ENCODE peak calls at places on chromosomes 12 and 14, in ten cellular contexts. One of them, this sample, is unnamed.

GRCh38 chr12:5390174-5390799 is 41.6 kb upstream of the NTF3 start:
- DNase-seq in CMK: no peak
- DNase-seq in heart left ventricle: no peak
- DNase-seq in cardiac muscle cell: no peak
- DNase-seq in HS-27A: no peak
- DNase-seq in KBM-7: no peak
- DNase-seq in H54: no peak
- DNase-seq in frontal cortex: no peak
- DNase-seq in GM03348: no peak
- DNase-seq in astrocyte of the hippocampus: no peak
- DNase-seq in this sample: no peak

GRCh38 chr14:51783765-51784164 is 76.6 kb upstream of the GNG2 start:
- DNase-seq in HS-27A: no peak
- DNase-seq in heart left ventricle: no peak
- DNase-seq in cardiac muscle cell: no peak
- DNase-seq in H54: no peak
- DNase-seq in GM03348: peak
- DNase-seq in KBM-7: no peak
- DNase-seq in astrocyte of the hippocampus: no peak
- DNase-seq in frontal cortex: no peak
- DNase-seq in CMK: no peak
- DNase-seq in this sample: no peak

GRCh38 chr14:60760648-60761364 is 26.2 kb downstream of the MNAT1 start:
- DNase-seq in CMK: no peak
- DNase-seq in heart left ventricle: no peak
- DNase-seq in GM03348: no peak
- DNase-seq in H54: no peak
- DNase-seq in astrocyte of the hippocampus: peak
- DNase-seq in HS-27A: no peak
- DNase-seq in KBM-7: no peak
- DNase-seq in cardiac muscle cell: no peak
- DNase-seq in frontal cortex: no peak
- DNase-seq in this sample: no peak

GRCh38 chr12:62802981-62803380 is 132.0 kb downstream of the PPM1H start:
- DNase-seq in frontal cortex: no peak
- DNase-seq in CMK: no peak
- DNase-seq in GM03348: no peak
- DNase-seq in H54: no peak
- DNase-seq in cardiac muscle cell: no peak
- DNase-seq in heart left ventricle: no peak
- DNase-seq in astrocyte of the hippocampus: peak
- DNase-seq in HS-27A: no peak
- DNase-seq in KBM-7: no peak
- DNase-seq in this sample: no peak

GRCh38 chr14:22448905-22449611 is 140.0 kb downstream of the DAD1 start:
- DNase-seq in GM03348: peak
- DNase-seq in frontal cortex: no peak
- DNase-seq in CMK: no peak
- DNase-seq in cardiac muscle cell: no peak
- DNase-seq in H54: no peak
- DNase-seq in HS-27A: no peak
- DNase-seq in KBM-7: no peak
- DNase-seq in astrocyte of the hippocampus: no peak
- DNase-seq in heart left ventricle: no peak
- DNase-seq in this sample: no peak

GRCh38 chr12:19130224-19131019 is 889 bp downstream of the PLEKHA5 start:
- DNase-seq in astrocyte of the hippocampus: peak
- DNase-seq in heart left ventricle: peak
- DNase-seq in H54: peak
- DNase-seq in GM03348: peak
- DNase-seq in KBM-7: peak
- DNase-seq in frontal cortex: peak
- DNase-seq in cardiac muscle cell: peak
- DNase-seq in HS-27A: no peak
- DNase-seq in CMK: peak
- DNase-seq in this sample: no peak

GRCh38 chr14:94768521-94769412 is 1.1 kb downstream of the GSC start:
- DNase-seq in frontal cortex: no peak
- DNase-seq in KBM-7: peak
- DNase-seq in GM03348: peak
- DNase-seq in H54: no peak
- DNase-seq in HS-27A: no peak
- DNase-seq in astrocyte of the hippocampus: peak
- DNase-seq in cardiac muscle cell: no peak
- DNase-seq in CMK: no peak
- DNase-seq in heart left ventricle: no peak
- DNase-seq in this sample: no peak

GRCh38 chr12:112294793-112295192 is 87.4 kb downstream of the HECTD4 start:
- DNase-seq in frontal cortex: no peak
- DNase-seq in HS-27A: no peak
- DNase-seq in H54: no peak
- DNase-seq in CMK: no peak
- DNase-seq in astrocyte of the hippocampus: no peak
- DNase-seq in GM03348: no peak
- DNase-seq in cardiac muscle cell: no peak
- DNase-seq in heart left ventricle: no peak
- DNase-seq in KBM-7: no peak
- DNase-seq in this sample: no peak

GRCh38 chr14:101224356-101225115 is 321.0 kb upstream of the RTL1 start:
- DNase-seq in frontal cortex: no peak
- DNase-seq in GM03348: no peak
- DNase-seq in KBM-7: no peak
- DNase-seq in heart left ventricle: no peak
- DNase-seq in cardiac muscle cell: no peak
- DNase-seq in CMK: no peak
- DNase-seq in H54: no peak
- DNase-seq in HS-27A: no peak
- DNase-seq in astrocyte of the hippocampus: no peak
- DNase-seq in this sample: no peak

GRCh38 chr14:35044939-35045797 is 904 bp upstream of the FAM177A1 start:
- DNase-seq in astrocyte of the hippocampus: no peak
- DNase-seq in heart left ventricle: no peak
- DNase-seq in GM03348: peak
- DNase-seq in CMK: no peak
- DNase-seq in cardiac muscle cell: no peak
- DNase-seq in HS-27A: no peak
- DNase-seq in H54: no peak
- DNase-seq in KBM-7: no peak
- DNase-seq in frontal cortex: no peak
- DNase-seq in this sample: no peak

GRCh38 chr14:20687362-20688166 is 1.0 kb upstream of the ANG start:
- DNase-seq in HS-27A: no peak
- DNase-seq in GM03348: no peak
- DNase-seq in heart left ventricle: no peak
- DNase-seq in CMK: no peak
- DNase-seq in astrocyte of the hippocampus: no peak
- DNase-seq in cardiac muscle cell: no peak
- DNase-seq in frontal cortex: no peak
- DNase-seq in H54: no peak
- DNase-seq in KBM-7: no peak
- DNase-seq in this sample: no peak

GRCh38 chr14:106807493-106807892 is 1281.1 kb downstream of the TMEM121 start:
- DNase-seq in cardiac muscle cell: no peak
- DNase-seq in CMK: no peak
- DNase-seq in HS-27A: no peak
- DNase-seq in astrocyte of the hippocampus: no peak
- DNase-seq in heart left ventricle: no peak
- DNase-seq in H54: no peak
- DNase-seq in frontal cortex: no peak
- DNase-seq in KBM-7: no peak
- DNase-seq in GM03348: no peak
- DNase-seq in this sample: no peak

GRCh38 chr12:104694161-104694560 is 237.4 kb downstream of the CHST11 start:
- DNase-seq in heart left ventricle: no peak
- DNase-seq in HS-27A: no peak
- DNase-seq in astrocyte of the hippocampus: peak
- DNase-seq in cardiac muscle cell: no peak
- DNase-seq in frontal cortex: no peak
- DNase-seq in GM03348: no peak
- DNase-seq in H54: no peak
- DNase-seq in KBM-7: no peak
- DNase-seq in CMK: no peak
- DNase-seq in this sample: no peak

GRCh38 chr14:74936151-74936550 is 13.1 kb upstream of the RPS6KL1 start:
- DNase-seq in astrocyte of the hippocampus: no peak
- DNase-seq in GM03348: no peak
- DNase-seq in heart left ventricle: no peak
- DNase-seq in frontal cortex: no peak
- DNase-seq in KBM-7: no peak
- DNase-seq in cardiac muscle cell: no peak
- DNase-seq in CMK: no peak
- DNase-seq in H54: no peak
- DNase-seq in HS-27A: no peak
- DNase-seq in this sample: no peak

GRCh38 chr12:65895031-65895430 is 70.7 kb downstream of the HMGA2 start:
- DNase-seq in H54: no peak
- DNase-seq in CMK: no peak
- DNase-seq in heart left ventricle: no peak
- DNase-seq in cardiac muscle cell: no peak
- DNase-seq in HS-27A: no peak
- DNase-seq in astrocyte of the hippocampus: no peak
- DNase-seq in KBM-7: no peak
- DNase-seq in GM03348: no peak
- DNase-seq in frontal cortex: no peak
- DNase-seq in this sample: no peak

GRCh38 chr12:4037747-4038312 is 164.6 kb upstream of the PARP11 start:
- DNase-seq in astrocyte of the hippocampus: peak
- DNase-seq in KBM-7: peak
- DNase-seq in H54: peak
- DNase-seq in GM03348: peak
- DNase-seq in HS-27A: peak
- DNase-seq in CMK: no peak
- DNase-seq in frontal cortex: peak
- DNase-seq in cardiac muscle cell: peak
- DNase-seq in heart left ventricle: no peak
- DNase-seq in this sample: no peak

GRCh38 chr12:96134200-96134599 is 60.0 kb upstream of the ELK3 start:
- DNase-seq in KBM-7: no peak
- DNase-seq in H54: no peak
- DNase-seq in astrocyte of the hippocampus: no peak
- DNase-seq in HS-27A: no peak
- DNase-seq in GM03348: no peak
- DNase-seq in CMK: no peak
- DNase-seq in frontal cortex: no peak
- DNase-seq in cardiac muscle cell: no peak
- DNase-seq in heart left ventricle: no peak
- DNase-seq in this sample: no peak

GRCh38 chr12:34405286-34406227 is 383.3 kb downstream of the ALG10 start:
- DNase-seq in CMK: no peak
- DNase-seq in heart left ventricle: peak
- DNase-seq in KBM-7: no peak
- DNase-seq in frontal cortex: no peak
- DNase-seq in cardiac muscle cell: no peak
- DNase-seq in astrocyte of the hippocampus: no peak
- DNase-seq in GM03348: peak
- DNase-seq in HS-27A: no peak
- DNase-seq in H54: no peak
- DNase-seq in this sample: no peak

GRCh38 chr12:106108187-106108816 is 30.5 kb downstream of the NUAK1 start:
- DNase-seq in frontal cortex: no peak
- DNase-seq in H54: no peak
- DNase-seq in GM03348: peak
- DNase-seq in heart left ventricle: no peak
- DNase-seq in cardiac muscle cell: no peak
- DNase-seq in astrocyte of the hippocampus: peak
- DNase-seq in KBM-7: no peak
- DNase-seq in CMK: no peak
- DNase-seq in HS-27A: no peak
- DNase-seq in this sample: no peak